ENCODE peak calls at places on chromosomes 12 and 14, in six cellular contexts. E, I, B, Q, P and G are unnamed samples.
A peak's percentile ranks its signal among the peaks of the same experiment; 100 is the strongest.

GRCh38 chr12:13075114-13075471 is 28.4 kb downstream of the GSG1 start:
- DNase-seq in Q (no peak), E (no peak), B (peak; percentile 72), P (no peak), I (peak; percentile 11), G (peak; percentile 74)

GRCh38 chr12:109879332-109880048 is 851 bp downstream of the GLTP start:
- DNase-seq in P (no peak), B (peak; percentile 34), Q (no peak), E (peak; percentile 42), I (no peak), G (no peak)

GRCh38 chr14:67240168-67240932 is 885 bp upstream of the PALS1 start:
- DNase-seq in Q (peak; percentile 21), I (peak; percentile 11), B (peak; percentile 36), E (peak; percentile 45), P (peak; percentile 50), G (no peak)

GRCh38 chr12:24810378-24810777 is 138.5 kb downstream of the BCAT1 start:
- DNase-seq in B (no peak), Q (no peak), P (no peak), E (no peak), I (no peak), G (no peak)

GRCh38 chr12:131754184-131754583 is 43.3 kb downstream of the SFSWAP start:
- DNase-seq in I (no peak), B (no peak), E (no peak), Q (no peak), P (no peak), G (no peak)

GRCh38 chr12:67477682-67478265 is 170.8 kb upstream of the DYRK2 start:
- DNase-seq in I (no peak), P (no peak), E (no peak), Q (no peak), B (no peak), G (no peak)

GRCh38 chr12:106632797-106633450 is 50.1 kb downstream of the RFX4 start:
- DNase-seq in I (no peak), Q (no peak), P (no peak), B (no peak), E (no peak), G (peak; percentile 9)

GRCh38 chr14:93064411-93065271 is 51.1 kb downstream of the ITPK1 start:
- DNase-seq in B (peak; percentile 35), E (no peak), Q (no peak), P (peak; percentile 39), I (peak; percentile 57), G (peak; percentile 57)

GRCh38 chr12:113932411-113933196 is 33.5 kb downstream of the RBM19 start:
- DNase-seq in Q (no peak), I (peak; percentile 7), P (no peak), E (peak; percentile 16), B (peak; percentile 26), G (peak; percentile 52)

GRCh38 chr12:4030938-4031702 is 157.9 kb upstream of the PARP11 start:
- DNase-seq in E (peak; percentile 97), P (peak; percentile 63), Q (peak; percentile 67), B (peak; percentile 98), I (peak; percentile 97), G (peak; percentile 98)

GRCh38 chr12:102407776-102408486 is 72.4 kb downstream of the IGF1 start:
- DNase-seq in E (no peak), Q (no peak), I (peak; percentile 27), P (no peak), B (no peak), G (peak; percentile 68)

GRCh38 chr12:77049767-77050353 is 15.5 kb downstream of the E2F7 start:
- DNase-seq in B (peak; percentile 72), P (peak; percentile 67), Q (no peak), I (peak; percentile 57), E (peak; percentile 68), G (peak; percentile 66)

GRCh38 chr12:106044773-106045172 is 94.0 kb downstream of the NUAK1 start:
- DNase-seq in B (peak; percentile 58), I (peak; percentile 54), P (no peak), Q (no peak), E (no peak), G (peak; percentile 4)